ENCODE peak calls at places on chromosomes 7 and 10, in six cellular contexts. L is cardiac muscle cell, J is DND-41, I is ovary, R is stomach, Y is thoracic aorta. X is an unnamed sample. For H3K4me1, the result is how much of the 10 kb centered on the place peaks cover.

GRCh38 chr7:73539709-73540108 is 17.6 kb upstream of the BAZ1B start:
- DNase-seq in L (no peak), J (no peak), I (no peak), R (no peak), Y (no peak), X (no peak)

GRCh38 chr7:137685439-137686164 is 161.2 kb downstream of the DGKI start:
- DNase-seq in L (no peak), J (no peak), I (no peak), R (no peak), Y (no peak), X (no peak)

GRCh38 chr7:153682628-153683027 is 369.6 kb upstream of the DPP6 start:
- DNase-seq in L (no peak), J (peak), I (no peak), R (no peak), Y (no peak), X (no peak)

GRCh38 chr10:123270806-123271205 is 116.6 kb downstream of the BUB3 start:
- DNase-seq in L (no peak), J (no peak), I (no peak), R (no peak), Y (no peak), X (no peak)

GRCh38 chr10:36096571-36096970 is 454.5 kb upstream of the FZD8 start:
- DNase-seq in L (no peak), J (no peak), I (no peak), R (no peak), Y (no peak), X (no peak)

GRCh38 chr10:124522903-124523260 is 61.3 kb downstream of the LHPP start:
- DNase-seq in L (no peak), J (no peak), I (no peak), R (peak), Y (no peak), X (no peak)

GRCh38 chr10:117140525-117140902 is 2.4 kb upstream of the VAX1 start:
- DNase-seq in L (no peak), J (no peak), I (no peak), R (no peak), Y (no peak), X (no peak)

GRCh38 chr7:150375662-150376521 is 3.2 kb upstream of the ZNF775 start:
- DNase-seq in L (no peak), J (peak), I (no peak), R (no peak), Y (no peak), X (peak)

GRCh38 chr10:70990661-70991060 is 102.3 kb upstream of the PCBD1 start:
- DNase-seq in L (no peak), J (no peak), I (no peak), R (no peak), Y (no peak), X (no peak)

GRCh38 chr10:72886596-72887522 is 6.7 kb upstream of the OIT3 start:
- DNase-seq in L (no peak), J (no peak), I (no peak), R (no peak), Y (no peak), X (no peak)

GRCh38 chr7:296546-296945 is 6.6 kb downstream of the FOXL3 start:
- DNase-seq in L (no peak), J (no peak), I (no peak), R (no peak), Y (no peak), X (no peak)

GRCh38 chr10:117221156-117221711 is 19.7 kb upstream of the SLC18A2 start:
- DNase-seq in L (no peak), J (no peak), I (no peak), R (no peak), Y (no peak), X (no peak)

GRCh38 chr7:28754027-28754426 is 204.1 kb downstream of the TRIL start:
- DNase-seq in L (no peak), J (no peak), I (no peak), R (no peak), Y (no peak), X (no peak)

GRCh38 chr7:8232999-8233847 is 28.7 kb downstream of the ICA1 start:
- DNase-seq in L (peak), J (no peak), I (no peak), R (no peak), Y (no peak), X (no peak)

GRCh38 chr7:39832519-39833085 is 117.5 kb upstream of the CDK13 start:
- DNase-seq in L (no peak), J (no peak), I (no peak), R (no peak), Y (no peak), X (no peak)

GRCh38 chr10:95388539-95388938 is 97.7 kb upstream of the PDLIM1 start:
- DNase-seq in L (no peak), J (no peak), I (no peak), R (peak), Y (no peak), X (no peak)

GRCh38 chr7:104541897-104542296 is 213.5 kb downstream of the LHFPL3 start:
- DNase-seq in L (no peak), J (no peak), I (no peak), R (no peak), Y (no peak), X (no peak)

GRCh38 chr7:146172112-146172511 is 55.5 kb downstream of the CNTNAP2 start:
- DNase-seq in L (no peak), J (no peak), I (no peak), R (no peak), Y (no peak), X (no peak)

GRCh38 chr7:96061844-96062243 is 260.1 kb downstream of the SLC25A13 start:
- DNase-seq in L (no peak), J (no peak), I (peak), R (peak), Y (no peak), X (no peak)

GRCh38 chr7:84231157-84231556 is 36.6 kb upstream of the SEMA3A start:
- DNase-seq in L (no peak), J (no peak), I (no peak), R (no peak), Y (no peak), X (no peak)

GRCh38 chr7:151247611-151248176 is 800 bp downstream of the SMARCD3 start:
- DNase-seq in L (peak), J (no peak), I (no peak), R (no peak), Y (no peak), X (no peak)

GRCh38 chr7:41219276-41219675 is 483.6 kb downstream of the INHBA start:
- DNase-seq in L (no peak), J (no peak), I (no peak), R (no peak), Y (no peak), X (no peak)

GRCh38 chr7:47266131-47266706 is 315.7 kb downstream of the TNS3 start:
- DNase-seq in L (peak), J (peak), I (peak), R (peak), Y (no peak), X (no peak)

GRCh38 chr10:29102636-29103035 is 186.2 kb upstream of the LYZL1 start:
- DNase-seq in L (no peak), J (no peak), I (no peak), R (no peak), Y (no peak), X (no peak)

GRCh38 chr10:99854860-99855259 is 72.4 kb downstream of the ABCC2 start:
- DNase-seq in L (peak), J (no peak), I (peak), R (no peak), Y (no peak), X (no peak)

GRCh38 chr7:7694542-7694941 is 23.9 kb downstream of the RPA3 start:
- DNase-seq in L (no peak), J (no peak), I (no peak), R (no peak), Y (no peak), X (no peak)

DNA sequence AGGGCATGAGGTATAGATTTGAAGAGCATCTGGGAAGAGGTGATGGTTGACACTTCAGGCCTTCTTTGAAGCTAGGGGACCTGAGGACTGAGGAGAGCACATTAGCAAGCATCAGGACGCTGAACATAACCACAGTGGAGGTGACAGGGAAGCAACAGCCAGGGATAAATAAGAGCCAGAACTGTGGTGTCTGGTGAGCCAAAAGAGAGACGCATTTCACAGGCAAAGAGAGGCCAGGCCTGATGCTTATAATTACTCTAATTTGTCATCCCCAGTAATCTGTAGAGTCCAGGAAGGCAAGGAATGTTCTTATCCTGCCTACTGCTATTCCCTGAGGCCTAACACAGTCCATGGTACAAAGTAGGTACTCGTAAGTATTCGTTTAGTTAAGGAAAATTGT is 10.4 kb upstream of the FAS start:
- DNase-seq in L (no peak), J (no peak), I (no peak), R (no peak), Y (no peak), X (no peak)
- H3K4me3 ChIP-seq in L (no peak), J (no peak), I (no peak), R (no peak), Y (peak), X (peak)

DNA sequence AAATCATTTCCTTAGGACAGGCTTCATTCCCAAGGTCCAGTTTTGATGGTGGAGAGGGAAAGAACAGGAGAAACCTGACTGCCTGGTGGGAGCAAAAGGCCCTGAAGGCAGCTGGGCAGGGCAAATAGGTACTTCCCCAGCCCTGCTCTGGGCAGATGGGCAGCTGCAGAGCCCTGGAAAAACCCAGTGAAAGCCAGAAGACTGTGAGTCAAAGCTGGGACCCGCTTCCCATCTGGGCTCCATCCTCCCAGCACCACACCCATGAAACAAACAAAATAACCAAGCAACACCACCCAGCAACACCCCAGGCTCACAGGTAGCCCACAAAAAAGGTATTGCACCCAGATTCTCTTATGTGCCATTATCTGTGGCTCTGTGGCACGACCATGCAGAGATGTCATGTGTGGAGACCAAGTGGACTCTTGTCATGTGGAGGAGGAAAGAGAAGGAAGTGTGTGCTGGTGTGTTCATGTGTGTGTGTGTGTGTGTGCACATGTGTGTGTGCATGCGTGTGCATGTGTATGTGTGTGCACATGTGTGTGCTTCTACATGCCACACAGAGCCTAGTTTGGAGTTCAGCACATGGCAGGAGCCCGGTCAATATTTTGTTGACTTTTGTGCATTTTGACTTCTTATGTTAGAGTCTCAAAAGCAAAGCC is 9.8 kb downstream of the CLRN3 start:
- DNase-seq in L (no peak), J (no peak), I (no peak), R (no peak), Y (no peak), X (no peak)
- H3K4me1 ChIP-seq in L (under half), J (under half), I (under half), R (under half), Y (under half), X (under half)

DNA sequence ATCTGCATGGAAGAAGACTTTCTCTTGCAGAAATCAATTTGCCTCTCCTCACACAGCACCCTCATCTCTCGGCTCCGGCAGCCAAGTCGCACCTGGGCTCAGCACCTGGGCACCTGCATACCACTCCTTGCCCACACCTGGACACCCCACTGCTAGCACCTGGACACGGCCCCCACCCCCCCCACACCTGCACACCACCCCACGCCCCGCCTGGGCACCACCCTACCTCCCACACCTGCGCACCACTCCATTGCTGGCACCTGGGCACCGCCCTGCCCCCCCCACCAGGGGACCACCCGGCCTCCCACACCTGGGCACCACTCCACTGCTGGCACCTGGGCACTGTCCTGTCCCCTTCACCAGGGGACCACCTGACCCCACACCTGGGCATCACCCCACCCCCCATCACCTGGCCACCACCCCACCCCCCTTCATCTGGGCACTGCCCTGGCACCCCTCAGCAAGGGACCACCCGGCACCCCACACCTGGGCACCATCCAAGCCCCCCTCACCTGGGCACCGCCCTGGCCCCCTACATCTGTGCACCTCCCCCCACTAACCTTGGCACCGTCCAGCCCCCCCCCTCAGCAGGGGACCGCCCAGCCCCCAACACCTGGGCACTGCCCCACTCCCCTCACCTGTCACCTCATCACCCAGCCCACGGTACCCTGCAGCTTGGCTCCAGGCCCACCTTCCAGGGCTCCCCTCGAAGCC is 33.8 kb upstream of the RNF32 start:
- DNase-seq in L (no peak), J (no peak), I (no peak), R (no peak), Y (no peak), X (no peak)
- H3K4me3 ChIP-seq in L (no peak), J (no peak), I (no peak), R (peak), Y (no peak), X (peak)

GRCh38 chr7:18140943-18141342 is 113.3 kb upstream of the PRPS1L1 start:
- DNase-seq in L (no peak), J (no peak), I (no peak), R (no peak), Y (no peak), X (no peak)

GRCh38 chr7:18145160-18145559 is 117.5 kb upstream of the PRPS1L1 start:
- DNase-seq in L (no peak), J (no peak), I (no peak), R (no peak), Y (no peak), X (no peak)

GRCh38 chr7:18144171-18144570 is 116.5 kb upstream of the PRPS1L1 start:
- DNase-seq in L (no peak), J (no peak), I (no peak), R (no peak), Y (no peak), X (no peak)
- H3K4me1 ChIP-seq in L (under half), J (under half), I (under half), R (under half), Y (under half), X (under half)

DNA sequence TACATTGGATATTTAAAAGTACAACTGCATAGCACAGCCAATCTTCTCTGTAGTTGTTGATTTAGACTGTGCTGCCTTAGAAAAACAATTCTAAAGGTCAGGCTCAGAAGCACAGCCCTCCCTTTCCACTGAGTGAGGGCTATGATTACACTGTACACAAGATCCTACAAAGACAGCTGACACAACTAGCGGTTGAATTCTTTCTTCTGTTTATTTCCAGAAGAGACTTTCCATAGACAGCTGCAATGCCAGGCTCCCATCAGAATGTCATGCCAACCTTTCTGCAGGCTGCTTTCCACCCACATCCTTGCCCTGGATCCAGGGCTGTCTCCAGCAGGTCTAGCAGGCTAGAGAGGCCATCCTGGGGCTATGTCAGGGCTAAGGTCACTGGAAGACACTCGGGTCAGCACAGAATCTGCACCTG is 39.3 kb downstream of the FAM13C start:
- DNase-seq in L (no peak), J (no peak), I (no peak), R (no peak), Y (no peak), X (no peak)
- H3K4me3 ChIP-seq in L (no peak), J (no peak), I (no peak), R (no peak), Y (no peak), X (peak)

GRCh38 chr7:4684826-4685225 is 2.7 kb downstream of the FOXK1 start:
- DNase-seq in L (no peak), J (no peak), I (no peak), R (no peak), Y (no peak), X (no peak)

GRCh38 chr7:4689668-4690067 is 7.6 kb downstream of the FOXK1 start:
- DNase-seq in L (no peak), J (no peak), I (no peak), R (no peak), Y (no peak), X (no peak)

GRCh38 chr7:4689151-4689550 is 7.1 kb downstream of the FOXK1 start:
- DNase-seq in L (no peak), J (no peak), I (no peak), R (no peak), Y (no peak), X (no peak)

GRCh38 chr7:4690953-4691856 is 9.1 kb downstream of the FOXK1 start:
- DNase-seq in L (no peak), J (no peak), I (no peak), R (no peak), Y (no peak), X (no peak)

GRCh38 chr7:4687956-4688355 is 5.9 kb downstream of the FOXK1 start:
- DNase-seq in L (no peak), J (no peak), I (no peak), R (no peak), Y (no peak), X (no peak)
- H3K4me1 ChIP-seq in L (under half), J (under half), I (under half), R (half or more), Y (half or more), X (under half)

GRCh38 chr7:33111614-33112013 is 2.4 kb upstream of the RP9 start:
- DNase-seq in L (no peak), J (no peak), I (no peak), R (no peak), Y (no peak), X (no peak)

GRCh38 chr7:33109758-33110238 is 594 bp upstream of the RP9 start:
- DNase-seq in L (no peak), J (no peak), I (no peak), R (no peak), Y (no peak), X (no peak)

GRCh38 chr7:33108931-33109757 is at the start of gene RP9:
- DNase-seq in L (peak), J (peak), I (peak), R (peak), Y (no peak), X (peak)

GRCh38 chr7:33108591-33108930 is 643 bp downstream of the RP9 start:
- DNase-seq in L (no peak), J (peak), I (no peak), R (no peak), Y (no peak), X (no peak)

GRCh38 chr7:33107136-33108066 is 1.8 kb downstream of the RP9 start:
- DNase-seq in L (peak), J (peak), I (peak), R (peak), Y (no peak), X (no peak)
- H3K4me3 ChIP-seq in L (peak), J (peak), I (peak), R (peak), Y (peak), X (peak)

DNA sequence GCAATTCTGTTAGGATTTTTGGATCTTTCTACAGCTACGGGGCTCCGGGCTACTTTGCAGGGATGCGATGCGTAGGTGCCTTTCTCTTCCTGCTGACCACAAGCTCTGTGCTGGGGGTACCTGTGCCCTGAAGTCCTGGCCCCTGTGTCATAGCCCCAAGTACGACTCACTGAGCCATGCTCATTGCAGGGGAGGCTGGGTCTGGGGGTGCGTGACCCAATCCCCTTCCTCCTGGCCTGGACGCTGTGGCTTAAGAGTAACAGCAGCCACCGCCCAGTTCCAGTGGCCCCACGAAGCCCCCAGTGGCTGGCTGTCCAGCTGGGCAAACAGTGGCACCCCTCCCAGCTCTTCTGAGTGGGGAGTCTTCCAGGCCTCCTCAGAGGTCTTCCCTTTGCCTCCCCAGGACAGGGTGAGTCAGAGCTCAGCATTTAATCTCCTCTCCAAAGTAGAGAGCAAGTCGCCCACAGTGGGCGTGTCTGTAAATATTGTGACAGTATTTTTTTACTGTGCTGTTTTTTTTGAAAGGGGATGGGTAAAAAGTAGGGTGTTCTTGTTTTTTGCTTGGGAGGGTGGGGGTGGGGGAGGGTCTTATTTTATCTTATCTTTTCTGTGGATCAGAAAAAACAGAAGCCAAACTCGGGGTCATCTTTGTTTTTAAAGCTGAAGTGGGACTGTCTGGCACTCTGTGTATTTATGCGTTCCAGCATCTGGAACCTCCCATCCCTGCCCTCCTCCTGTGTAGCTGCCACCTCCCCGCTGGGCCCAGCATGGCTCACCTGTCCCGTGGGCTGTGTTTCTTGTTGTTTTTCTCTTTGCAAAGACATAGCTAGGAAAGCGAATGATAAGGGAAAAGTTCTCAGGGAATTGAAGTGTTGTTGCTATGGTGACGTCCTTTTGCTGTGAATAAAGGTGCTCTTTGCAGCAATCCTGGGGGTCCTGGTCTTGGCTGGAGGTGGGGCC is 8.2 kb downstream of the LFNG start:
- DNase-seq in L (no peak), J (no peak), I (no peak), R (no peak), Y (no peak), X (no peak)
- H3K4me1 ChIP-seq in L (under half), J (under half), I (under half), R (half or more), Y (under half), X (under half)

X was measured in ascending aorta.